ENCODE peak calls at places on chromosomes 4 and X, in four cellular contexts. W is HepG2, D is K562, H is WTC11. T is an unnamed sample.

GRCh38 chr4:126047114-126047513 is 732.4 kb downstream of the FAT4 start:
- DNase-seq in W (no peak), D (no peak), H (no peak), T (no peak)

GRCh38 chr4:127870688-127871087 is 10.0 kb upstream of the PLK4 start:
- DNase-seq in W (no peak), D (no peak), H (no peak), T (no peak)

GRCh38 chrX:137562096-137562495 is 3.8 kb upstream of the ZIC3 start:
- DNase-seq in W (no peak), D (no peak), H (no peak), T (no peak)

GRCh38 chr4:150451883-150452282 is 130.1 kb upstream of the MAB21L2 start:
- DNase-seq in W (no peak), D (no peak), H (no peak), T (no peak)

GRCh38 chr4:119729815-119730643 is 101.4 kb upstream of the PDE5A start:
- DNase-seq in W (peak; percentile 68), D (no peak), H (no peak), T (no peak)

GRCh38 chr4:73450398-73451004 is 14.5 kb downstream of the AFP start:
- DNase-seq in W (no peak), D (peak; percentile 12), H (peak; percentile 18), T (no peak)

GRCh38 chr4:35151816-35152572 is 1092.3 kb downstream of the ARAP2 start:
- DNase-seq in W (peak; percentile 32), D (peak; percentile 11), H (peak; percentile 76), T (no peak)

GRCh38 chr4:22969314-22969896 is 276.7 kb downstream of the GBA3 start:
- DNase-seq in W (peak; percentile 8), D (no peak), H (no peak), T (no peak)

GRCh38 chr4:76216975-76217814 is 3.6 kb upstream of the SCARB2 start:
- DNase-seq in W (no peak), D (no peak), H (no peak), T (no peak)

GRCh38 chrX:9765737-9766098 is at the start of gene GPR143:
- DNase-seq in W (no peak), D (no peak), H (peak; percentile 36), T (no peak)

DNA sequence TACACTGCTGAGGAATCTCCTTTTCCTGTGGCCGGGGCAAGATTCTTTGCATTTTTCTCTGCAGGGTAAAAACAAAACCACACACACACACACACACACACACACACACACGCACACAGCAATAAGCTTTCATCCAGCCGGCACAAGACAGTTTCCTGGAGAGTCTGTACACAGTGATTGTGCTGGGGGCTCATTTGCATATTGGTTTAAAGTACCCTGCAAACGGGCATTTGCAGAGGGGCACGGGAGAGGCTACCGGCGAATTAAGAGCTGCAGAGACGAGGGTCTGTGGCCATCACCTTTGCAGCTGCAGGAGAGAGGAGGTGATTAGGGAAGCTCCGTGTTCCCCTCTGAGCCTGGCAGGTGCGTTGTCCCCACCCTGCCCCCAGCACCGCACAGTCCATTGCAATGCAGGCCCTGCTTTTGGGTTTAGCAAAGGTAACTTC is 219.9 kb downstream of the SHOX start:
- DNase-seq in W (peak; percentile 4), D (no peak), H (peak; percentile 26), T (no peak)
- TF ChIP-seq CBFB in W (no peak), D (no peak), H (no peak), T (no peak)

DNA sequence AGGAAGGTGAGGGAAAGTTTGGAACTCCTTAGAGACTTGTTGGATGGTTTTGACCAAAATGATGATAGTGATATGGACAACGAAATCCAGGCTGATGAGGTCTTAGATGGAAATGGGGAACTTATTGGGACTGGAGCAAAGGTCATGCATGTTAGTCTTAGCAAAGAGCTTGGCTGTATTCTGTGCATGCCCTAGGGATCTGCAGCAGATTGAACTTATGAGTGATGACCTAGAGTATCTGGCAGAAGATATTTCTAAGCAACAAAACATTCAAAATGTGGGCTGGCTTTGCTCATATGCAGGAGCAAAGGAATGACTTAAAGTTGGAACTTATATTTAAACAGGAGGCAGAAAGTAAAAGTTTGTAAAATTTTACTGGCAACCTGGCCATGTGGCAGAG is 489.3 kb upstream of the DIPK2B start:
- DNase-seq in W (no peak), D (no peak), H (no peak), T (no peak)
- TF ChIP-seq CBFB in W (no peak), D (no peak), H (no peak), T (no peak)

GRCh38 chrX:72021975-72022374 is 109.7 kb downstream of the RTL5 start:
- DNase-seq in W (no peak), D (peak; percentile 30), H (peak; percentile 47), T (no peak)
- TF ChIP-seq CBFB in W (no peak), D (no peak), H (no peak), T (no peak)

GRCh38 chr4:110270492-110271197 is 72.2 kb upstream of the ELOVL6 start:
- DNase-seq in W (no peak), D (no peak), H (no peak), T (no peak)
- TF ChIP-seq CBFB in W (no peak), D (no peak), H (no peak), T (no peak)

T was measured in GM12878.